ENCODE peak calls at places on chromosome 9, in eight cellular contexts. N is stimulated activated CD4-positive, alpha-beta T cell treated with anti-CD3 and anti-CD28 coated beads, Interleukin-1b, Interleukin-23, amount 100 ng/mL, for 24 hours; D is foreskin melanocyte; R is SJCRH30; V is activated T-cell treated with anti-CD3 and anti-CD28 coated beads, Interleukin-2, amount 50 U/mL, for 24 hours; W is stimulated activated CD8-positive, alpha-beta memory T cell treated with anti-CD3 and anti-CD28 coated beads, Interleukin-2, amount 100 ng/mL, for 48 hours; G is left colon; B is CD8-positive, alpha-beta T cell. Y is an unnamed sample.

GRCh38 chr9:130461731-130462130 is 17.0 kb downstream of the ASS1 start:
- DNase-seq in N (no peak), D (no peak), R (peak), V (no peak), W (no peak), G (no peak), B (no peak), Y (no peak)

GRCh38 chr9:110351009-110351467 is 13.4 kb upstream of the TXNDC8 start:
- DNase-seq in N (no peak), D (no peak), R (no peak), V (no peak), W (no peak), G (no peak), B (no peak), Y (no peak)

GRCh38 chr9:89145086-89145485 is 33.5 kb downstream of the SHC3 start:
- DNase-seq in N (no peak), D (no peak), R (no peak), V (no peak), W (no peak), G (no peak), B (no peak), Y (no peak)

GRCh38 chr9:34991833-34992375 is 2.4 kb downstream of the DNAJB5 start:
- DNase-seq in N (no peak), D (no peak), R (no peak), V (peak), W (no peak), G (no peak), B (no peak), Y (no peak)

GRCh38 chr9:123555612-123556011 is 199.6 kb downstream of the CRB2 start:
- DNase-seq in N (no peak), D (no peak), R (no peak), V (no peak), W (no peak), G (no peak), B (no peak), Y (no peak)

GRCh38 chr9:133767625-133768024 is 29.5 kb upstream of the SARDH start:
- DNase-seq in N (no peak), D (no peak), R (no peak), V (peak), W (no peak), G (no peak), B (no peak), Y (no peak)

GRCh38 chr9:86854898-86855523 is 92.3 kb downstream of the GAS1 start:
- DNase-seq in N (no peak), D (no peak), R (peak), V (no peak), W (no peak), G (no peak), B (no peak), Y (no peak)

GRCh38 chr9:110908894-110909293 is 129.4 kb downstream of the LPAR1 start:
- DNase-seq in N (no peak), D (no peak), R (no peak), V (no peak), W (no peak), G (no peak), B (no peak), Y (no peak)

GRCh38 chr9:28267351-28267750 is 694.1 kb upstream of the C9orf72 start:
- DNase-seq in N (no peak), D (no peak), R (no peak), V (no peak), W (no peak), G (no peak), B (no peak), Y (no peak)

GRCh38 chr9:95004452-95005275 is 278.2 kb downstream of the AOPEP start:
- DNase-seq in N (no peak), D (no peak), R (peak), V (peak), W (peak), G (peak), B (peak), Y (peak)

GRCh38 chr9:123361086-123361730 is 5.2 kb downstream of the CRB2 start:
- DNase-seq in N (no peak), D (no peak), R (no peak), V (no peak), W (no peak), G (peak), B (no peak), Y (no peak)

GRCh38 chr9:123522921-123523320 is 166.9 kb downstream of the CRB2 start:
- DNase-seq in N (no peak), D (no peak), R (no peak), V (no peak), W (no peak), G (no peak), B (no peak), Y (no peak)

GRCh38 chr9:28365020-28365640 is 791.8 kb upstream of the C9orf72 start:
- DNase-seq in N (no peak), D (peak), R (no peak), V (no peak), W (no peak), G (no peak), B (no peak), Y (no peak)

GRCh38 chr9:95143591-95144561 is 173.6 kb downstream of the FANCC start:
- DNase-seq in N (no peak), D (no peak), R (peak), V (no peak), W (no peak), G (peak), B (no peak), Y (no peak)

GRCh38 chr9:125674981-125675973 is 31.7 kb downstream of the MAPKAP1 start:
- DNase-seq in N (no peak), D (peak), R (peak), V (no peak), W (no peak), G (no peak), B (no peak), Y (no peak)

GRCh38 chr9:127874301-127875216 is 2.9 kb downstream of the AK1 start:
- DNase-seq in N (no peak), D (no peak), R (no peak), V (no peak), W (no peak), G (no peak), B (no peak), Y (no peak)

GRCh38 chr9:121282309-121283071 is 14.5 kb downstream of the GSN start:
- DNase-seq in N (no peak), D (no peak), R (no peak), V (no peak), W (no peak), G (peak), B (no peak), Y (no peak)

GRCh38 chr9:116276651-116277121 is 123.1 kb downstream of the PAPPA start:
- DNase-seq in N (no peak), D (no peak), R (no peak), V (no peak), W (no peak), G (no peak), B (no peak), Y (no peak)

GRCh38 chr9:126465977-126466376 is 139.3 kb downstream of the MVB12B start:
- DNase-seq in N (no peak), D (no peak), R (no peak), V (peak), W (no peak), G (no peak), B (no peak), Y (no peak)